ENCODE peak calls at places on chromosomes 2 and 18, in four cellular contexts. V, R, H and P are unnamed samples.

GRCh38 chr2:49255325-49256023 is 101.2 kb upstream of the FSHR start:
- DNase-seq in H (no peak), V (no peak), R (no peak), P (no peak)

GRCh38 chr18:61569176-61569892 is 236.1 kb downstream of the CDH20 start:
- DNase-seq in R (peak; percentile 46), H (no peak), V (no peak), P (peak; percentile 60)

GRCh38 chr18:24559474-24560018 is 99.1 kb downstream of the HRH4 start:
- DNase-seq in H (no peak), R (no peak), V (no peak), P (no peak)

GRCh38 chr2:14855751-14856150 is 223.2 kb downstream of the LRATD1 start:
- DNase-seq in V (no peak), H (no peak), R (no peak), P (no peak)

GRCh38 chr2:6352906-6353515 is 512.7 kb downstream of the CMPK2 start:
- DNase-seq in R (peak; percentile 42), H (peak; percentile 55), V (no peak), P (no peak)

GRCh38 chr2:143525006-143525405 is 395.8 kb downstream of the ARHGAP15 start:
- DNase-seq in H (no peak), R (no peak), V (no peak), P (no peak)

GRCh38 chr2:131023758-131024157 is 69.5 kb downstream of the FAM168B start:
- DNase-seq in V (no peak), R (no peak), H (no peak), P (no peak)

GRCh38 chr2:95309599-95309998 is 12.5 kb downstream of the KCNIP3 start:
- DNase-seq in H (no peak), V (no peak), R (no peak), P (no peak)

GRCh38 chr2:72011356-72011661 is 136.4 kb downstream of the CYP26B1 start:
- DNase-seq in R (no peak), H (no peak), V (no peak), P (no peak)

GRCh38 chr2:72934683-72935610 is 17.6 kb downstream of the EMX1 start:
- DNase-seq in R (no peak), V (no peak), H (no peak), P (no peak)

GRCh38 chr2:72115361-72116080 is 32.1 kb downstream of the CYP26B1 start:
- DNase-seq in R (no peak), H (no peak), V (no peak), P (peak; percentile 77)

GRCh38 chr2:190467575-190468083 is 59.5 kb downstream of the MFSD6 start:
- DNase-seq in V (no peak), R (no peak), H (no peak), P (peak; percentile 39)

GRCh38 chr2:98547092-98547798 is 61.1 kb downstream of the COA5 start:
- DNase-seq in V (no peak), R (no peak), H (no peak), P (no peak)

GRCh38 chr18:35786359-35787042 is 186.0 kb upstream of the RMP24 start:
- DNase-seq in V (no peak), R (no peak), H (no peak), P (no peak)

GRCh38 chr2:120344214-120344990 is 1.5 kb upstream of the INHBB start:
- DNase-seq in V (no peak), R (peak; percentile 34), H (peak; percentile 24), P (no peak)

GRCh38 chr2:231332872-231333500 is 62.5 kb upstream of the B3GNT7 start:
- DNase-seq in V (no peak), R (no peak), H (no peak), P (no peak)

GRCh38 chr2:238162516-238163441 is 4.0 kb downstream of the ERFE start:
- DNase-seq in H (no peak), V (no peak), R (no peak), P (no peak)

GRCh38 chr2:159362816-159363251 is 76.3 kb upstream of the WDSUB1 start:
- DNase-seq in R (no peak), H (no peak), V (no peak), P (no peak)

GRCh38 chr2:172735646-172736418 is at the start of gene RAPGEF4:
- DNase-seq in V (no peak), H (peak; percentile 39), R (no peak), P (no peak)

GRCh38 chr2:226354434-226354833 is 445.2 kb downstream of the IRS1 start:
- DNase-seq in H (no peak), R (no peak), V (no peak), P (no peak)

GRCh38 chr2:173427887-173428683 is 73.4 kb downstream of the CDCA7 start:
- DNase-seq in V (no peak), R (peak; percentile 22), H (no peak), P (no peak)

GRCh38 chr2:213202006-213202405 is 50.6 kb upstream of the IKZF2 start:
- DNase-seq in R (no peak), V (no peak), H (no peak), P (no peak)

GRCh38 chr2:216274194-216274593 is 98.1 kb downstream of the MARCHF4 start:
- DNase-seq in H (no peak), R (no peak), V (no peak), P (no peak)

GRCh38 chr2:18454692-18455255 is 105.7 kb downstream of the RDH14 start:
- DNase-seq in H (no peak), R (no peak), V (no peak), P (no peak)

GRCh38 chr2:18456026-18456425 is 104.4 kb downstream of the RDH14 start:
- DNase-seq in V (no peak), R (no peak), H (no peak), P (no peak)

GRCh38 chr2:18455256-18455862 is 105.1 kb downstream of the RDH14 start:
- DNase-seq in H (peak; percentile 11), V (no peak), R (no peak), P (peak; percentile 48)
- TF ChIP-seq CTCF in H (peak; percentile 58), V (no peak), R (no peak), P (peak; percentile 49)

GRCh38 chr2:127105656-127106456 is 1.1 kb downstream of the BIN1 start:
- DNase-seq in R (no peak), H (no peak), V (no peak), P (no peak)
- TF ChIP-seq CTCF in R (no peak), H (no peak), V (no peak), P (no peak)

GRCh38 chr2:54534625-54535024 is 78.5 kb downstream of the SPTBN1 start:
- DNase-seq in R (no peak), V (no peak), H (no peak), P (no peak)

GRCh38 chr2:54529935-54530334 is 73.8 kb downstream of the SPTBN1 start:
- DNase-seq in V (no peak), R (no peak), H (no peak), P (no peak)

GRCh38 chr2:54534191-54534590 is 78.1 kb downstream of the SPTBN1 start:
- DNase-seq in V (no peak), H (no peak), R (no peak), P (no peak)

GRCh38 chr2:54528311-54528945 is 72.3 kb downstream of the SPTBN1 start:
- DNase-seq in V (no peak), H (no peak), R (no peak), P (no peak)

GRCh38 chr2:54531558-54531957 is 75.4 kb downstream of the SPTBN1 start:
- DNase-seq in V (no peak), R (no peak), H (no peak), P (no peak)
- TF ChIP-seq CTCF in V (no peak), R (no peak), H (no peak), P (no peak)

DNA sequence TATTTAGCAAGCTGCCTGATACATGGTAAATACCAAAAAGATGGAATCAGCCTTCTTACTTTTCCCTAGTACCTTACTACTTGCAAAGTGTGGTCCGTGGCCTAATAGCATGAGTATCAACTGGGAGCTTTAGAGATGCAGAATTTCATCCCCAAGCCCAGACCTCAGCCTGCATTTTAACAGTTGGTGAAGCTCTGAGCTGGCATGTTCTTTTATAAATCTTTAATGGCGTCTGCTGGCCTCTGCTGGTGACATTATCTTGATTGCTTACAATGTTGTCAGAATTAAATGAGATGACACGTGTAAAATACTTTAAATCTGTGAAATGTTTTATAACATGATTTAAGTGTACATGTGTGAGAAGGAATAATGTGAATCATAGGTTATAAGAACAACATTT is 115.1 kb upstream of the NOSTRIN start:
- DNase-seq in H (no peak), R (no peak), V (no peak), P (no peak)
- TF ChIP-seq CTCF in H (no peak), R (no peak), V (peak; percentile 12), P (peak; percentile 14)